ENCODE peak calls at places on chromosome 5, in nine cellular contexts. B is D721Med, S is mesothelial cell of epicardium, C is AG09309, J is sigmoid colon, U is B cell, G is WTC11, D is HFF-Myc, X is psoas muscle. H is an unnamed sample.

GRCh38 chr5:71631070-71631469 is 43.9 kb downstream of the MCCC2 start:
- DNase-seq in B (no peak), S (no peak), C (no peak), J (no peak), U (no peak), G (no peak), D (no peak), X (no peak), H (no peak)

GRCh38 chr5:59768204-59769040 is 125.1 kb downstream of the PDE4D start:
- DNase-seq in B (no peak), S (peak), C (no peak), J (peak), U (peak), G (peak), D (peak), X (peak), H (peak)

GRCh38 chr5:76547242-76547890 is 75.8 kb downstream of the F2RL2 start:
- DNase-seq in B (no peak), S (no peak), C (no peak), J (no peak), U (peak), G (no peak), D (no peak), X (no peak), H (no peak)

GRCh38 chr5:98933446-98934072 is 4.8 kb upstream of the CHD1 start:
- DNase-seq in B (no peak), S (no peak), C (no peak), J (no peak), U (peak), G (no peak), D (no peak), X (no peak), H (no peak)

GRCh38 chr5:161847896-161848510 is at the start of gene GABRA1:
- DNase-seq in B (no peak), S (no peak), C (no peak), J (no peak), U (no peak), G (peak), D (no peak), X (no peak), H (peak)

GRCh38 chr5:69364414-69364813 is 4.9 kb downstream of the AK6 start:
- DNase-seq in B (no peak), S (no peak), C (no peak), J (no peak), U (no peak), G (no peak), D (no peak), X (no peak), H (no peak)

GRCh38 chr5:109694451-109694891 is 4.7 kb downstream of the MAN2A1 start:
- DNase-seq in B (no peak), S (no peak), C (no peak), J (no peak), U (no peak), G (no peak), D (no peak), X (no peak), H (no peak)

GRCh38 chr5:61330341-61330878 is 1.6 kb upstream of the ZSWIM6 start:
- DNase-seq in B (no peak), S (peak), C (no peak), J (peak), U (no peak), G (no peak), D (no peak), X (peak), H (no peak)

GRCh38 chr5:80284720-80285119 is 28.9 kb upstream of the SERINC5 start:
- DNase-seq in B (no peak), S (no peak), C (no peak), J (no peak), U (no peak), G (no peak), D (no peak), X (no peak), H (no peak)

GRCh38 chr5:178431063-178431776 is 159.0 kb downstream of the COL23A1 start:
- DNase-seq in B (no peak), S (no peak), C (no peak), J (no peak), U (no peak), G (no peak), D (no peak), X (no peak), H (no peak)

GRCh38 chr5:163261647-163262269 is 175.6 kb upstream of the CCNG1 start:
- DNase-seq in B (no peak), S (no peak), C (no peak), J (no peak), U (no peak), G (no peak), D (no peak), X (no peak), H (no peak)

GRCh38 chr5:134846641-134846960 is 833 bp downstream of the C5orf24 start:
- DNase-seq in B (no peak), S (no peak), C (no peak), J (no peak), U (peak), G (no peak), D (no peak), X (no peak), H (no peak)

GRCh38 chr5:122129332-122129731 is at the start of gene ZNF474:
- DNase-seq in B (no peak), S (no peak), C (peak), J (peak), U (no peak), G (peak), D (peak), X (no peak), H (peak)

GRCh38 chr5:9302228-9302627 is 243.6 kb downstream of the SEMA5A start:
- DNase-seq in B (no peak), S (no peak), C (no peak), J (no peak), U (no peak), G (no peak), D (no peak), X (no peak), H (no peak)

GRCh38 chr5:154970759-154971158 is 29.9 kb downstream of the MRPL22 start:
- DNase-seq in B (no peak), S (no peak), C (no peak), J (no peak), U (no peak), G (no peak), D (no peak), X (no peak), H (no peak)

GRCh38 chr5:88666761-88667186 is 216.2 kb downstream of the MEF2C start:
- DNase-seq in B (no peak), S (no peak), C (no peak), J (no peak), U (no peak), G (no peak), D (no peak), X (no peak), H (no peak)

GRCh38 chr5:81842795-81843377 is 92.0 kb upstream of the SSBP2 start:
- DNase-seq in B (no peak), S (no peak), C (no peak), J (no peak), U (no peak), G (no peak), D (no peak), X (no peak), H (no peak)

GRCh38 chr5:139798883-139799282 is 3.3 kb downstream of the PSD2 start:
- DNase-seq in B (no peak), S (no peak), C (no peak), J (no peak), U (no peak), G (no peak), D (no peak), X (no peak), H (no peak)

GRCh38 chr5:18972244-18972643 is 1015.8 kb downstream of the CDH18 start:
- DNase-seq in B (no peak), S (no peak), C (no peak), J (no peak), U (no peak), G (no peak), D (no peak), X (no peak), H (no peak)

GRCh38 chr5:2751592-2752021 is at the start of gene IRX2:
- DNase-seq in B (no peak), S (peak), C (peak), J (no peak), U (no peak), G (peak), D (peak), X (peak), H (peak)

GRCh38 chr5:98927988-98928801 is 612 bp downstream of the CHD1 start:
- DNase-seq in B (no peak), S (peak), C (no peak), J (peak), U (peak), G (peak), D (no peak), X (peak), H (peak)

GRCh38 chr5:113236536-113237308 is 198.1 kb downstream of the TSSK1B start:
- DNase-seq in B (no peak), S (no peak), C (no peak), J (no peak), U (no peak), G (no peak), D (no peak), X (no peak), H (no peak)

GRCh38 chr5:14728109-14728938 is 63.8 kb downstream of the OTULIN start:
- DNase-seq in B (no peak), S (no peak), C (no peak), J (no peak), U (no peak), G (peak), D (no peak), X (no peak), H (peak)

GRCh38 chr5:170449232-170449631 is 54.6 kb upstream of the KCNIP1 start:
- DNase-seq in B (no peak), S (no peak), C (no peak), J (no peak), U (no peak), G (no peak), D (no peak), X (no peak), H (no peak)

GRCh38 chr5:77852514-77853352 is 76.6 kb upstream of the TBCA start:
- DNase-seq in B (no peak), S (peak), C (no peak), J (peak), U (peak), G (peak), D (no peak), X (peak), H (peak)

GRCh38 chr5:43627028-43627427 is 24.0 kb downstream of the NNT start:
- DNase-seq in B (no peak), S (no peak), C (no peak), J (no peak), U (no peak), G (peak), D (no peak), X (peak), H (peak)
- TF ChIP-seq CTCF in B (peak), S (no peak), C (peak), J (peak), U (peak), G (peak), D (peak), X (peak), H (peak)

GRCh38 chr5:169197343-169197742 is 103.6 kb downstream of the SLIT3 start:
- DNase-seq in B (no peak), S (no peak), C (no peak), J (no peak), U (no peak), G (no peak), D (no peak), X (no peak), H (no peak)
- TF ChIP-seq CTCF in B (peak), S (no peak), C (no peak), J (no peak), U (no peak), G (no peak), D (no peak), X (no peak), H (no peak)

GRCh38 chr5:10762776-10763500 is 1.9 kb upstream of the DAP start:
- DNase-seq in B (no peak), S (no peak), C (no peak), J (no peak), U (no peak), G (no peak), D (no peak), X (no peak), H (no peak)
- TF ChIP-seq CTCF in B (no peak), S (no peak), C (no peak), J (no peak), U (no peak), G (no peak), D (no peak), X (no peak), H (no peak)

GRCh38 chr5:176747670-176748072 is 62.7 kb upstream of the UNC5A start:
- DNase-seq in B (no peak), S (no peak), C (no peak), J (no peak), U (no peak), G (no peak), D (no peak), X (no peak), H (no peak)
- TF ChIP-seq CTCF in B (no peak), S (no peak), C (no peak), J (no peak), U (no peak), G (no peak), D (no peak), X (no peak), H (no peak)

GRCh38 chr5:68253612-68254341 is 38.2 kb downstream of the PIK3R1 start:
- DNase-seq in B (no peak), S (no peak), C (no peak), J (no peak), U (no peak), G (no peak), D (peak), X (no peak), H (no peak)

GRCh38 chr5:68258531-68258930 is 43.0 kb downstream of the PIK3R1 start:
- DNase-seq in B (no peak), S (no peak), C (no peak), J (no peak), U (no peak), G (no peak), D (no peak), X (no peak), H (no peak)

GRCh38 chr5:68257207-68257606 is 41.7 kb downstream of the PIK3R1 start:
- DNase-seq in B (no peak), S (no peak), C (no peak), J (no peak), U (no peak), G (no peak), D (no peak), X (no peak), H (no peak)

GRCh38 chr5:68252678-68253520 is 37.3 kb downstream of the PIK3R1 start:
- DNase-seq in B (peak), S (no peak), C (no peak), J (peak), U (peak), G (peak), D (peak), X (peak), H (peak)

GRCh38 chr5:68255305-68256130 is 40.0 kb downstream of the PIK3R1 start:
- DNase-seq in B (no peak), S (no peak), C (no peak), J (no peak), U (no peak), G (no peak), D (no peak), X (no peak), H (no peak)
- TF ChIP-seq CTCF in B (no peak), S (no peak), C (no peak), J (no peak), U (no peak), G (no peak), D (no peak), X (no peak), H (no peak)